ENCODE peak calls at places on chromosome 1, in eight cellular contexts. D is activated CD4-positive, alpha-beta T cell treated with anti-CD3 and anti-CD28 coated beads, Interleukin-2, amount 50 U/mL, for 48 hours; M is NCI-H1092 treated with DMSO at 0.1 percent for 48 hours; Y is choroid plexus epithelial cell; O is esophagus squamous epithelium; U is CD8-positive, alpha-beta T cell; B is lung microvascular endothelial cell; A is HuH-7.5. L is an unnamed sample.

GRCh38 chr1:34924759-34925555 is 4.5 kb downstream of the DLGAP3 start:
- DNase-seq in D (peak; percentile 65), M (no peak), Y (peak; percentile 73), O (no peak), U (peak; percentile 21), B (peak; percentile 73), A (peak; percentile 89), L (peak; percentile 55)

GRCh38 chr1:43048601-43049011 is 89.9 kb upstream of the SLC2A1 start:
- DNase-seq in D (no peak), M (no peak), Y (no peak), O (no peak), U (no peak), B (no peak), A (no peak), L (no peak)

GRCh38 chr1:51231121-51231520 is 5.0 kb upstream of the RNF11 start:
- DNase-seq in D (no peak), M (no peak), Y (peak; percentile 26), O (no peak), U (no peak), B (no peak), A (no peak), L (no peak)

GRCh38 chr1:213135572-213135971 is 84.5 kb downstream of the RPS6KC1 start:
- DNase-seq in D (no peak), M (no peak), Y (peak; percentile 69), O (no peak), U (no peak), B (no peak), A (no peak), L (no peak)

GRCh38 chr1:82503805-82504204 is 703.1 kb downstream of the ADGRL2 start:
- DNase-seq in D (no peak), M (no peak), Y (no peak), O (no peak), U (no peak), B (no peak), A (no peak), L (no peak)

GRCh38 chr1:209708297-209708696 is 3.7 kb downstream of the HSD11B1 start:
- DNase-seq in D (no peak), M (no peak), Y (no peak), O (no peak), U (no peak), B (no peak), A (no peak), L (no peak)

GRCh38 chr1:220491891-220492290 is 36.0 kb upstream of the MARK1 start:
- DNase-seq in D (no peak), M (no peak), Y (no peak), O (no peak), U (no peak), B (no peak), A (no peak), L (no peak)

GRCh38 chr1:192575499-192576189 is at the start of gene RGS1:
- DNase-seq in D (peak; percentile 27), M (no peak), Y (peak; percentile 33), O (no peak), U (peak; percentile 36), B (no peak), A (no peak), L (no peak)

GRCh38 chr1:178540646-178541045 is 27.7 kb downstream of the TEX35 start:
- DNase-seq in D (no peak), M (no peak), Y (peak; percentile 73), O (no peak), U (no peak), B (no peak), A (no peak), L (no peak)

GRCh38 chr1:240366636-240367035 is 245.3 kb downstream of the GREM2 start:
- DNase-seq in D (no peak), M (no peak), Y (no peak), O (no peak), U (no peak), B (no peak), A (no peak), L (no peak)

GRCh38 chr1:67570473-67571143 is 114.4 kb upstream of the GADD45A start:
- DNase-seq in D (no peak), M (no peak), Y (peak; percentile 91), O (no peak), U (no peak), B (no peak), A (no peak), L (no peak)